ENCODE peak calls at places on chromosomes 13 and 19, in four cellular contexts. O, C, P and D are unnamed samples. For H3K4me1 and H3K36me3, the result is how much of the 10 kb centered on the place peaks cover.

GRCh38 chr19:21569497-21569870 is 64.1 kb downstream of the ZNF429 start:
- DNase-seq in O (no peak), C (no peak), P (no peak), D (peak)

GRCh38 chr13:21608961-21609360 is 5.0 kb upstream of the MICU2 start:
- DNase-seq in P (peak), C (no peak), O (no peak), D (no peak)

GRCh38 chr19:47891923-47892666 is 6.0 kb upstream of the SULT2A1 start:
- DNase-seq in P (no peak), C (peak), O (no peak), D (no peak)

GRCh38 chr13:80363890-80364503 is 23.1 kb upstream of the SPRY2 start:
- DNase-seq in P (peak), C (peak), O (peak), D (no peak)

GRCh38 chr19:50695251-50696064 is 24.1 kb downstream of the SHANK1 start:
- DNase-seq in C (no peak), O (no peak), P (no peak), D (no peak)

GRCh38 chr19:32852216-32852615 is 17.4 kb downstream of the SLC7A9 start:
- DNase-seq in C (no peak), O (no peak), P (no peak), D (peak)

GRCh38 chr19:46916971-46917370 is 56.2 kb downstream of the ARHGAP35 start:
- DNase-seq in P (no peak), O (no peak), C (no peak), D (no peak)

GRCh38 chr19:10551698-10552301 is 8.1 kb downstream of the ATG4D start:
- DNase-seq in C (peak), O (peak), P (peak), D (no peak)

GRCh38 chr13:80473695-80474094 is 132.8 kb upstream of the SPRY2 start:
- DNase-seq in C (no peak), P (peak), O (no peak), D (no peak)

GRCh38 chr13:19152403-19152802 is 29.2 kb downstream of the TUBA3C start:
- DNase-seq in P (no peak), O (no peak), C (no peak), D (no peak)

GRCh38 chr19:27777726-27778125 is 1435.2 kb downstream of the UQCRFS1 start:
- DNase-seq in C (no peak), P (no peak), O (peak), D (no peak)

GRCh38 chr19:3554254-3555083 is 2.9 kb downstream of the MFSD12 start:
- DNase-seq in O (peak), P (no peak), C (peak), D (no peak)
- H3K4me1 ChIP-seq in O (half or more), P (under half), C (under half), D (under half)

GRCh38 chr13:36337938-36338337 is 8.3 kb downstream of the SPART start:
- DNase-seq in C (no peak), O (no peak), P (no peak), D (no peak)
- H3K36me3 ChIP-seq in C (under half), O (under half), P (under half), D (under half)

GRCh38 chr13:113205428-113205931 is 3.0 kb downstream of the PCID2 start:
- DNase-seq in O (no peak), P (peak), C (no peak), D (no peak)

GRCh38 chr13:113209336-113209879 is at the start of gene CUL4A:
- DNase-seq in P (peak), O (peak), C (peak), D (peak)

GRCh38 chr13:113208424-113209335 is at the start of gene PCID2:
- DNase-seq in O (peak), C (peak), P (peak), D (peak)

GRCh38 chr13:113209880-113210421 is 538 bp downstream of the CUL4A start:
- DNase-seq in C (peak), P (peak), O (peak), D (peak)

DNA sequence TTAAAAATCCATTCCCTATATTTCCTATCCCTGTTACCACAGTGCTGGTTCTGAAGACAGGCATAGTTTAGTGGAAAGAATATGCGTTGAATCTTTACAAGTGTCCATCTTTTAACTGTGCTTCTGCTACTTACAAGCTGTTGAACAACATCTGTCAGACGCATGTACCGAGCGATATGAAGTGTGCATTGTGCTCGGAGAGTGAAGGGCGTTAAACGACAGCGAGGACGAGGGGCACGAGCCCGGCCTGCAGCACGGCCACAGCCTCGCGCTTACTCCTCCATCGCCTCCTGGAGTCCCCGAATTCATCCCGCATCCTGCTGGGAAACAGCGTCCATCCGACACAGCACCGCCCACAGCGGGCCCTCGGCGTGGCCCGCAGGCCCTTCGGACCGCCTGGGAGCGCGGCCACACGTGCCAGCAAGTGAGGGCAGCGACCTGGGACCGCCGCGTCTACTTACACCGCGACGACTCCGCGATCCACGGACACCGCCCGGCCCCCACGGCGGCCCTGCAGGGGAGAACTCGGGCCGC is 512 bp downstream of the PCID2 start:
- DNase-seq in C (peak), P (peak), O (no peak), D (peak)
- H3K4me1 ChIP-seq in C (under half), P (under half), O (under half), D (under half)

DNA sequence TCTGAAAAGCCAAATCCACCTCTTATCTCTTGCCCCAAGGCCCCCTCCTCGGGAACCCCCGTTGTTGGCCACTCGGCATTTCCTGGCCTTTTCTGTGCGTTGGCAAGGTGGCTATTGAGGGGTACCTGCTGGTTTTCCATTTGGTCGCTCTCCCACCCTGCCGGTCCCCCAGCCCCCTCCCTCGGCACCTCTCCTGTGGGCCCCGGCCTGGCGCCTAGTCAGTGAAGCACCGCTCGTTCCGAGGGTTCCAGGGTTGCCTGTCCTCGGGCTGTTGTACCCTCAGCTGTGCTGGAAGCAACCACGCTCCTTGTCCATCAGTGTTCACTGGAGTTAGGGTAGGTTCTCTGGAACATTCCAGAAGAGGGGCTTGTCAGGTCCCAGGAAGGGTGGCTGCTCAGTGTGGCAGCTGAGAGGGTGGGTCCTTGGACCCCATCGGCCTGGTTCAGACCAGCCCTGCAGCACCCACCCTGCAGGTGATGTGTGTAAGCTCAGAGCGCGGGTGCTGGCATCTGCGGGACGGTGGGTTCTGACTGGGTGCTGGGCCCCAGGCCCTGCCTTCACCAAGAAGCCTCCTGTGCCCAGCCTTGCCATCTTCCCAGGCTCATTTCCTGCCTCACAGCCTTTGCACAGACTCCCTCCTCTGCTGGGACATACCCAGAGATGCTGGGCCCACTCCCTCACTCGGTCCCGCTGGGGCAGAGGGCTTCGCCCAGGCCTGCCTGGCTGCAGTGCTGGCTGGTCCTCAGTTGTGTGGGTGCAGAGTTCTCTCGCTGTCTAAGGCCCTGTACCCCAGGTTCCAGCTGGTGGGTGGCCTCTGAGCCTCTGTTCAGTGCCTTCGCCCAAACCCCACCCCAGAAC is 21.3 kb downstream of the NKPD1 start:
- DNase-seq in P (no peak), C (no peak), O (no peak), D (no peak)
- H3K36me3 ChIP-seq in P (under half), C (under half), O (under half), D (under half)

GRCh38 chr19:1155352-1156304 is 18.4 kb downstream of the SBNO2 start:
- DNase-seq in C (no peak), O (no peak), P (no peak), D (no peak)
- H3K4me1 ChIP-seq in C (under half), O (under half), P (under half), D (half or more)